ENCODE peak calls at places on chromosomes 11 and 22, in four cellular contexts. P is GM23338, Y is GM23248, F is PC-3. N is an unnamed sample.

GRCh38 chr11:127458561-127458960 is 458.0 kb upstream of the KIRREL3 start:
- DNase-seq in P (no peak), F (no peak), Y (no peak), N (no peak)

GRCh38 chr22:48918585-48919186 is 909.0 kb downstream of the BRD1 start:
- DNase-seq in P (no peak), Y (no peak), F (no peak), N (peak; percentile 9)

GRCh38 chr11:113351490-113351889 is 36.1 kb upstream of the ANKK1 start:
- DNase-seq in F (no peak), Y (no peak), P (no peak), N (no peak)

GRCh38 chr11:126082251-126083109 is 19.8 kb upstream of the CDON start:
- DNase-seq in F (no peak), P (peak; percentile 67), Y (no peak), N (peak; percentile 54)

GRCh38 chr11:121869478-121869877 is 246.5 kb downstream of the BLID start:
- DNase-seq in F (no peak), Y (no peak), P (no peak), N (no peak)

GRCh38 chr22:40808018-40808841 is 10.9 kb downstream of the SLC25A17 start:
- DNase-seq in F (no peak), P (no peak), Y (no peak), N (no peak)

GRCh38 chr11:131999084-131999483 is 628.7 kb downstream of the NTM start:
- DNase-seq in Y (no peak), F (no peak), P (peak; percentile 20), N (no peak)

GRCh38 chr11:91047882-91048281 is 825.0 kb upstream of the CHORDC1 start:
- DNase-seq in F (no peak), P (peak; percentile 24), Y (no peak), N (peak; percentile 15)

GRCh38 chr22:44361391-44362126 is 48.8 kb upstream of the SHISAL1 start:
- DNase-seq in F (peak; percentile 78), P (no peak), Y (no peak), N (no peak)

GRCh38 chr11:92101845-92102244 is 122.8 kb upstream of the FAT3 start:
- DNase-seq in F (no peak), Y (no peak), P (no peak), N (no peak)

GRCh38 chr11:70338594-70338993 is 59.7 kb upstream of the CTTN start:
- DNase-seq in F (no peak), Y (no peak), P (no peak), N (no peak)

GRCh38 chr11:82759649-82760048 is 26.0 kb upstream of the FAM181B start:
- DNase-seq in Y (no peak), P (no peak), F (no peak), N (no peak)

GRCh38 chr11:8260202-8260996 is 3.3 kb downstream of the LMO1 start:
- DNase-seq in P (no peak), Y (no peak), F (no peak), N (no peak)

GRCh38 chr11:10041337-10041736 is 252.7 kb downstream of the SBF2 start:
- DNase-seq in Y (no peak), P (no peak), F (no peak), N (no peak)

GRCh38 chr11:32916994-32917393 is 24.4 kb downstream of the QSER1 start:
- DNase-seq in F (no peak), Y (no peak), P (no peak), N (no peak)

DNA sequence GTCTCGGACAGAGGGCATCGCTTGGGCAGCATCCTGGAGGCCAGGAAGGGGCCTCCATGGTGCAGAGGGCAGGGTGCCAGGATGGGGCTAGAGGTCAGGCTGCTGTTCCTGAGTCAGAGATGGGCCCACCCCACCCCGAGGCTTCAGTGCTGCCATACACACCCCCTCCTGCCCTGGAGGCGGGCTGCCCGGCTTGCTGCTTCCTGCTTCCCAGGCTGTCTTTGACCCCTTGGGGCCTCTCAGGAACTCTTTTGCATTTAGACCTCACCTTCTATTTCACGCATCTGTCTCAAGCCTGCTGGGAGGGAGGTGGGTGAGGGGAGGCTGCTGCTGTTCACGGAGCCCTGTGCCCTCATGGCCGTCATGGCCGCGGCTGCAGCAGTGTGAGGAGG is 6.6 kb upstream of the GRAMD4 start:
- DNase-seq in F (no peak), P (no peak), Y (no peak), N (no peak)
- H3F3A ChIP-seq in F (no peaks in the 10 kb centered on the region), P (peaks cover 4% of the 10 kb centered on the region), Y (no peaks in the 10 kb centered on the region), N (peaks cover 9% of the 10 kb centered on the region)

GRCh38 chr22:47133263-47133662 is 370.8 kb downstream of the TBC1D22A start:
- DNase-seq in Y (peak; percentile 17), F (no peak), P (no peak), N (no peak)
- H3K4me3 ChIP-seq in Y (no peak overlapping the region), F (no peak overlapping the region), P (no peak overlapping the region), N (no peak overlapping the region)

GRCh38 chr22:37892566-37893338 is 13.3 kb upstream of the MICALL1 start:
- DNase-seq in Y (no peak), F (no peak), P (no peak), N (no peak)
- H3K4me2 ChIP-seq in Y (no peak overlapping the region), F (no peak overlapping the region), P (no peak overlapping the region), N (no peak overlapping the region)

GRCh38 chr22:29816980-29817379 is 21.1 kb downstream of the ASCC2 start:
- DNase-seq in F (no peak), P (no peak), Y (peak; percentile 28), N (no peak)
- H3F3A ChIP-seq in F (no peaks in the 10 kb centered on the region), P (no peaks in the 10 kb centered on the region), Y (peaks cover 24% of the 10 kb centered on the region), N (no peaks in the 10 kb centered on the region)

GRCh38 chr11:102226702-102227101 is 90.6 kb upstream of the BIRC3 start:
- DNase-seq in P (no peak), F (peak; percentile 87), Y (peak; percentile 47), N (no peak)
- H3K4me3 ChIP-seq in P (no peak overlapping the region), F (peak overlapping the region; percentile 51), Y (no peak overlapping the region), N (no peak overlapping the region)

N was measured in neural progenitor cell.